ENCODE peak calls at places on chromosomes 7 and 10, in ten cellular contexts. A is stomach; X is GM23248; W is HCT116; K is transverse colon; P is CD4-positive, alpha-beta memory T cell; I is cardiac muscle cell; D is fibroblast of lung; U is testis; Z is endodermal cell. H is an unnamed sample.

GRCh38 chr10:72899545-72899944 is 6.0 kb downstream of the OIT3 start:
- DNase-seq in D (no peak), Z (no peak), W (no peak), X (no peak), P (no peak), U (no peak), A (no peak), K (no peak), I (no peak), H (no peak)

GRCh38 chr7:77867208-77867915 is 68.8 kb downstream of the PHTF2 start:
- DNase-seq in Z (no peak), W (no peak), P (no peak), I (peak; percentile 31), K (no peak), D (peak; percentile 71), X (no peak), A (no peak), U (no peak), H (no peak)

GRCh38 chr10:69697006-69697405 is 67.0 kb downstream of the FAM241B start:
- DNase-seq in W (no peak), K (no peak), U (no peak), X (no peak), Z (no peak), I (no peak), D (no peak), P (no peak), A (no peak), H (no peak)

GRCh38 chr10:58590152-58590551 is 77.5 kb downstream of the BICC1 start:
- DNase-seq in P (no peak), K (no peak), D (peak; percentile 99), A (no peak), I (peak; percentile 97), W (no peak), U (peak; percentile 72), X (peak; percentile 97), Z (no peak), H (no peak)

GRCh38 chr7:126398285-126398684 is 854.5 kb downstream of the GRM8 start:
- DNase-seq in D (no peak), A (no peak), W (no peak), P (no peak), I (no peak), U (no peak), X (no peak), Z (no peak), K (no peak), H (no peak)

GRCh38 chr10:119827430-119827829 is 45.2 kb downstream of the MCMBP start:
- DNase-seq in X (no peak), K (no peak), W (no peak), A (no peak), D (no peak), U (no peak), P (no peak), Z (peak; percentile 50), I (no peak), H (no peak)

GRCh38 chr7:137146552-137146961 is 197.0 kb downstream of the PTN start:
- DNase-seq in Z (no peak), U (no peak), W (no peak), A (no peak), I (peak; percentile 41), X (peak; percentile 81), D (peak; percentile 98), K (no peak), P (no peak), H (no peak)

GRCh38 chr10:110762109-110762848 is 109.4 kb upstream of the PDCD4 start:
- DNase-seq in W (no peak), X (no peak), U (no peak), I (no peak), P (no peak), D (no peak), K (no peak), Z (no peak), A (no peak), H (no peak)

GRCh38 chr10:62399211-62399610 is 25.0 kb downstream of the ZNF365 start:
- DNase-seq in Z (no peak), X (peak; percentile 40), D (peak; percentile 89), P (no peak), A (no peak), I (peak; percentile 56), K (no peak), U (no peak), W (no peak), H (no peak)

GRCh38 chr7:90708841-90709317 is 112.8 kb downstream of the CDK14 start:
- DNase-seq in I (peak; percentile 41), Z (peak; percentile 81), U (peak; percentile 54), P (no peak), X (peak; percentile 41), W (peak; percentile 38), D (peak; percentile 32), A (peak; percentile 62), K (peak; percentile 52), H (peak; percentile 57)

GRCh38 chr7:73799282-73800141 is 29.4 kb upstream of the CLDN3 start:
- DNase-seq in D (no peak), I (no peak), U (no peak), W (peak; percentile 78), K (no peak), A (no peak), X (no peak), P (no peak), Z (no peak), H (no peak)

GRCh38 chr7:73801577-73801976 is 29.2 kb upstream of the CLDN4 start:
- DNase-seq in W (no peak), A (no peak), X (no peak), Z (no peak), U (no peak), D (no peak), I (no peak), P (no peak), K (no peak), H (no peak)

GRCh38 chr7:73802459-73802858 is 28.3 kb upstream of the CLDN4 start:
- DNase-seq in X (no peak), P (no peak), D (no peak), W (no peak), K (no peak), A (no peak), Z (no peak), U (no peak), I (no peak), H (no peak)
- H3K27me3 ChIP-seq in X (no peaks in the 10 kb centered on the region), P (no peaks in the 10 kb centered on the region), D (no peaks in the 10 kb centered on the region), W (no peaks in the 10 kb centered on the region), K (no peaks in the 10 kb centered on the region), A (no peaks in the 10 kb centered on the region), Z (no peaks in the 10 kb centered on the region), U (no peaks in the 10 kb centered on the region), I (no peaks in the 10 kb centered on the region), H (no peaks in the 10 kb centered on the region)

GRCh38 chr7:149014309-149014708 is 14.0 kb downstream of the PDIA4 start:
- DNase-seq in P (no peak), X (no peak), D (no peak), Z (no peak), A (no peak), I (no peak), U (no peak), W (no peak), K (no peak), H (no peak)
- H3K27ac ChIP-seq in P (no peak overlapping the region), X (no peak overlapping the region), D (no peak overlapping the region), Z (no peak overlapping the region), A (no peak overlapping the region), I (no peak overlapping the region), U (no peak overlapping the region), W (no peak overlapping the region), K (no peak overlapping the region), H (no peak overlapping the region)

GRCh38 chr10:77263700-77264099 is 373.9 kb downstream of the KCNMA1 start:
- DNase-seq in W (no peak), P (no peak), X (no peak), U (no peak), K (no peak), D (no peak), I (no peak), Z (no peak), A (no peak), H (no peak)
- H3K27me3 ChIP-seq in W (peaks cover 73% of the 10 kb centered on the region), P (no peaks in the 10 kb centered on the region), X (no peaks in the 10 kb centered on the region), U (no peaks in the 10 kb centered on the region), K (no peaks in the 10 kb centered on the region), D (no peaks in the 10 kb centered on the region), I (peaks cover 12% of the 10 kb centered on the region), Z (no peaks in the 10 kb centered on the region), A (no peaks in the 10 kb centered on the region), H (no peaks in the 10 kb centered on the region)

GRCh38 chr10:80669485-80669884 is 131.8 kb downstream of the SH2D4B start:
- DNase-seq in I (no peak), W (no peak), D (no peak), K (no peak), X (no peak), A (no peak), U (no peak), Z (peak; percentile 12), P (no peak), H (no peak)

GRCh38 chr10:80671847-80672246 is 134.1 kb downstream of the SH2D4B start:
- DNase-seq in A (no peak), X (no peak), U (no peak), Z (no peak), W (no peak), D (no peak), P (no peak), K (no peak), I (no peak), H (no peak)

GRCh38 chr10:80674809-80675208 is 137.1 kb downstream of the SH2D4B start:
- DNase-seq in X (no peak), Z (no peak), A (no peak), I (no peak), U (no peak), W (no peak), K (no peak), D (no peak), P (no peak), H (no peak)

DNA sequence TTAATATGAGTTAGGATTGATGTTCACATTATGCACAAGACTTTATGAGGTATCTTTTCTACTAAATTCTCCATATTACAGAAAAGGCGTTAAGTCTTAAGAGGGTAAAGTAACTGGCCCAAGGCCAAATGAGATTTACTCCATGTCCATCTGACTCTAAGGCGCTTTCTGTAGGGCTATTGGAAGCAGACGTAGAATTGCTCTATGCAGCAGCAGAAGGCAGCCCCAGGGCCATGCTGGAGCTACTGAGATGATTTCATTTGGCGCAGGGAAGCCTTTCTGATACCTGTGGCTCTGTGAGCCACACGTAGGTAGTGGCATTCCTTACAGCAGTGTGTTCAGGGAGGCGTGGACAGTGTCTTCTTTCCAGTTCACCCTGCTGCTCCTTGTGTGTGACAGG is 133.1 kb downstream of the SH2D4B start:
- DNase-seq in U (no peak), D (no peak), K (no peak), W (no peak), A (no peak), I (no peak), Z (peak; percentile 20), P (no peak), X (no peak), H (peak; percentile 55)
- H3K27ac ChIP-seq in U (no peak overlapping the region), D (no peak overlapping the region), K (no peak overlapping the region), W (no peak overlapping the region), A (no peak overlapping the region), I (no peak overlapping the region), Z (no peak overlapping the region), P (no peak overlapping the region), X (no peak overlapping the region), H (no peak overlapping the region)

DNA sequence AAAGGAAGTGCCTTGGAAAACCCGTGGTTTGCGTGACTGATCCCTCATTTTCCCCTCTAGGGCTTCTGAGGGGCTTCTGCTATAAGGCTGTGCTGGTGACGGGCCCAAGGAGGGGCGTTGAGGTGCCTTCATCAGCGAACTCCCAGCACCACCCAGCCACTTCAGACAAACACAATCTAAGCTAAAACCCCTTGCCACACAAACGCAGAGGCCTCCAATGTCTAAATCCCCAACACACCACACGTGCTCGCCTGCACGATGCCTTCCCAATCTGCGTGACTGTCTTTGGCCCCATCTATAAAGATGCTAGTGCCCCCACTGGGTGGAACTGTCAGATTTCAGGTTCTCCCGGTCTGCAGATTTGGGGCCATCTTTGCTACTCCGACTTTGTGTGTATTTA is 4.1 kb upstream of the GAD2 start:
- DNase-seq in K (no peak), P (no peak), Z (peak; percentile 44), A (no peak), U (no peak), I (no peak), D (no peak), X (no peak), W (no peak), H (no peak)
- H3K27me3 ChIP-seq in K (peaks cover 73% of the 10 kb centered on the region), P (peaks cover 39% of the 10 kb centered on the region), Z (peaks cover 71% of the 10 kb centered on the region), A (peaks cover 10% of the 10 kb centered on the region), U (no peaks in the 10 kb centered on the region), I (peaks cover 95% of the 10 kb centered on the region), D (peaks cover 7% of the 10 kb centered on the region), X (peaks cover 62% of the 10 kb centered on the region), W (peaks cover 9% of the 10 kb centered on the region), H (no peaks in the 10 kb centered on the region)